ENCODE peak calls at places on chromosomes 13 and 19, in seven cellular contexts. One of them, this sample, is unnamed.

GRCh38 chr13:109769275-109769674 is 17.1 kb downstream of the IRS2 start:
- DNase-seq in colonic mucosa: no peak
- DNase-seq in tibial artery: no peak
- DNase-seq in K562: no peak
- DNase-seq in fibroblast of lung: no peak
- DNase-seq in endodermal cell: no peak
- DNase-seq in uterus: no peak
- DNase-seq in this sample: no peak

GRCh38 chr13:42039457-42039945 is 8.9 kb upstream of the DGKH start:
- DNase-seq in endodermal cell: peak; percentile 49
- DNase-seq in tibial artery: no peak
- DNase-seq in fibroblast of lung: no peak
- DNase-seq in uterus: no peak
- DNase-seq in K562: peak; percentile 30
- DNase-seq in colonic mucosa: peak; percentile 40
- DNase-seq in this sample: no peak

GRCh38 chr13:40252241-40252640 is 414.2 kb downstream of the FOXO1 start:
- DNase-seq in colonic mucosa: no peak
- DNase-seq in endodermal cell: no peak
- DNase-seq in K562: no peak
- DNase-seq in fibroblast of lung: no peak
- DNase-seq in tibial artery: no peak
- DNase-seq in uterus: no peak
- DNase-seq in this sample: no peak

GRCh38 chr19:13978306-13978705 is 26.0 kb downstream of the DCAF15 start:
- DNase-seq in K562: peak; percentile 39
- DNase-seq in colonic mucosa: peak; percentile 77
- DNase-seq in fibroblast of lung: no peak
- DNase-seq in endodermal cell: peak; percentile 100
- DNase-seq in tibial artery: peak; percentile 93
- DNase-seq in uterus: peak; percentile 91
- DNase-seq in this sample: peak; percentile 88

GRCh38 chr13:42996584-42996983 is 4.5 kb upstream of the EPSTI1 start:
- DNase-seq in fibroblast of lung: peak; percentile 82
- DNase-seq in uterus: no peak
- DNase-seq in endodermal cell: no peak
- DNase-seq in tibial artery: no peak
- DNase-seq in colonic mucosa: no peak
- DNase-seq in K562: no peak
- DNase-seq in this sample: no peak

GRCh38 chr19:47095707-47096704 is 17.6 kb downstream of the ZC3H4 start:
- DNase-seq in endodermal cell: peak; percentile 42
- DNase-seq in K562: no peak
- DNase-seq in tibial artery: peak; percentile 88
- DNase-seq in uterus: no peak
- DNase-seq in fibroblast of lung: peak; percentile 85
- DNase-seq in colonic mucosa: peak; percentile 99
- DNase-seq in this sample: peak; percentile 90

GRCh38 chr13:50593228-50593627 is 250.3 kb downstream of the DLEU7 start:
- DNase-seq in colonic mucosa: no peak
- DNase-seq in K562: no peak
- DNase-seq in tibial artery: no peak
- DNase-seq in uterus: no peak
- DNase-seq in fibroblast of lung: peak; percentile 43
- DNase-seq in endodermal cell: no peak
- DNase-seq in this sample: no peak

GRCh38 chr13:40064723-40065122 is 409.3 kb downstream of the COG6 start:
- DNase-seq in colonic mucosa: no peak
- DNase-seq in tibial artery: no peak
- DNase-seq in fibroblast of lung: peak; percentile 83
- DNase-seq in endodermal cell: no peak
- DNase-seq in K562: no peak
- DNase-seq in uterus: peak; percentile 54
- DNase-seq in this sample: no peak

GRCh38 chr19:8506402-8506957 is 4.0 kb upstream of the PRAM1 start:
- DNase-seq in uterus: no peak
- DNase-seq in K562: peak; percentile 51
- DNase-seq in endodermal cell: peak; percentile 73
- DNase-seq in colonic mucosa: no peak
- DNase-seq in tibial artery: no peak
- DNase-seq in fibroblast of lung: no peak
- DNase-seq in this sample: no peak

GRCh38 chr13:114023716-114024602 is 50.1 kb upstream of the C13orf46 start:
- DNase-seq in tibial artery: no peak
- DNase-seq in K562: no peak
- DNase-seq in fibroblast of lung: no peak
- DNase-seq in endodermal cell: no peak
- DNase-seq in colonic mucosa: no peak
- DNase-seq in uterus: no peak
- DNase-seq in this sample: no peak

GRCh38 chr13:99590519-99591011 is 89.3 kb downstream of the TM9SF2 start:
- DNase-seq in fibroblast of lung: peak; percentile 63
- DNase-seq in K562: no peak
- DNase-seq in uterus: no peak
- DNase-seq in tibial artery: no peak
- DNase-seq in endodermal cell: no peak
- DNase-seq in colonic mucosa: no peak
- DNase-seq in this sample: no peak

GRCh38 chr19:14772467-14772866 is 5.9 kb downstream of the ADGRE2 start:
- DNase-seq in fibroblast of lung: no peak
- DNase-seq in colonic mucosa: no peak
- DNase-seq in K562: no peak
- DNase-seq in endodermal cell: no peak
- DNase-seq in uterus: no peak
- DNase-seq in tibial artery: no peak
- DNase-seq in this sample: no peak

GRCh38 chr19:29539668-29540067 is 13.9 kb downstream of the VSTM2B start:
- DNase-seq in endodermal cell: peak; percentile 60
- DNase-seq in colonic mucosa: no peak
- DNase-seq in tibial artery: peak; percentile 38
- DNase-seq in K562: no peak
- DNase-seq in uterus: no peak
- DNase-seq in fibroblast of lung: no peak
- DNase-seq in this sample: no peak

GRCh38 chr19:29541473-29542253 is 15.9 kb downstream of the VSTM2B start:
- DNase-seq in tibial artery: no peak
- DNase-seq in K562: no peak
- DNase-seq in endodermal cell: no peak
- DNase-seq in colonic mucosa: no peak
- DNase-seq in uterus: no peak
- DNase-seq in fibroblast of lung: no peak
- DNase-seq in this sample: no peak

GRCh38 chr19:29538651-29539050 is 12.9 kb downstream of the VSTM2B start:
- DNase-seq in K562: no peak
- DNase-seq in endodermal cell: no peak
- DNase-seq in colonic mucosa: no peak
- DNase-seq in uterus: peak; percentile 1
- DNase-seq in tibial artery: no peak
- DNase-seq in fibroblast of lung: no peak
- DNase-seq in this sample: no peak

GRCh38 chr19:29539131-29539530 is 13.3 kb downstream of the VSTM2B start:
- DNase-seq in tibial artery: peak; percentile 34
- DNase-seq in colonic mucosa: no peak
- DNase-seq in uterus: peak; percentile 2
- DNase-seq in endodermal cell: peak; percentile 28
- DNase-seq in K562: no peak
- DNase-seq in fibroblast of lung: no peak
- DNase-seq in this sample: no peak

DNA sequence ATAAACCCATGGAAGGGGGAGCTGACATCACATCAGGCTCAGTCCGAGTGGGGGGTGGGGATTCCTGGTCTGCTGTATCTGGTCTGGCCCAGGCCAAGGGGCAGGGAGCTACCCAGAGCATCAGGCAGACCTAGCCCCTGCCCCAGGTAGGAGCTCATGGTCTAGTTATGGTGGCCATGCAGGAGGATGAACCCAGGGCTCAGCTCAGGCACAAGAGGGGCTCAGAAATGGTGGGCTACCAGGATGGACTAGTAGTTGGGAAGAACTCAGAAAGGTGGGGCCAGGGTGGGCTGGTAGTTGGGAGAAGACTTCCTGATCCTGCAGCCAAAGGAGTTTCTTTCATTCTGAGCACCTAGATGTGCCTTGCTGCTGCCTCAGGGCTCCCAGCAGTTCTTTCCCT is 14.3 kb downstream of the VSTM2B start:
- DNase-seq in colonic mucosa: no peak
- DNase-seq in K562: no peak
- DNase-seq in fibroblast of lung: no peak
- DNase-seq in endodermal cell: no peak
- DNase-seq in tibial artery: peak; percentile 17
- DNase-seq in uterus: peak; percentile 1
- DNase-seq in this sample: no peak
- H3K36me3 ChIP-seq in colonic mucosa: no peaks in the 10 kb centered on the region
- H3K36me3 ChIP-seq in K562: no peaks in the 10 kb centered on the region
- H3K36me3 ChIP-seq in fibroblast of lung: no peaks in the 10 kb centered on the region
- H3K36me3 ChIP-seq in endodermal cell: no peaks in the 10 kb centered on the region
- H3K36me3 ChIP-seq in tibial artery: no peaks in the 10 kb centered on the region
- H3K36me3 ChIP-seq in uterus: no peaks in the 10 kb centered on the region
- H3K36me3 ChIP-seq in this sample: no peaks in the 10 kb centered on the region

GRCh38 chr19:50795665-50796073 is 5.5 kb downstream of the ACP4 start:
- DNase-seq in endodermal cell: no peak
- DNase-seq in K562: peak; percentile 51
- DNase-seq in tibial artery: no peak
- DNase-seq in fibroblast of lung: no peak
- DNase-seq in colonic mucosa: no peak
- DNase-seq in uterus: no peak
- DNase-seq in this sample: no peak

GRCh38 chr19:50794074-50794777 is 4.0 kb downstream of the ACP4 start:
- DNase-seq in colonic mucosa: peak; percentile 47
- DNase-seq in uterus: no peak
- DNase-seq in endodermal cell: no peak
- DNase-seq in fibroblast of lung: no peak
- DNase-seq in tibial artery: no peak
- DNase-seq in K562: peak; percentile 80
- DNase-seq in this sample: no peak

GRCh38 chr19:50796128-50796633 is 6.0 kb downstream of the ACP4 start:
- DNase-seq in K562: peak; percentile 61
- DNase-seq in tibial artery: no peak
- DNase-seq in endodermal cell: peak; percentile 70
- DNase-seq in uterus: no peak
- DNase-seq in fibroblast of lung: no peak
- DNase-seq in colonic mucosa: no peak
- DNase-seq in this sample: no peak

GRCh38 chr19:50793558-50794065 is 3.4 kb downstream of the ACP4 start:
- DNase-seq in uterus: no peak
- DNase-seq in K562: no peak
- DNase-seq in fibroblast of lung: no peak
- DNase-seq in colonic mucosa: no peak
- DNase-seq in tibial artery: no peak
- DNase-seq in endodermal cell: no peak
- DNase-seq in this sample: no peak

GRCh38 chr19:50794778-50795664 is 4.8 kb downstream of the ACP4 start:
- DNase-seq in fibroblast of lung: no peak
- DNase-seq in K562: peak; percentile 56
- DNase-seq in uterus: no peak
- DNase-seq in colonic mucosa: no peak
- DNase-seq in endodermal cell: peak; percentile 84
- DNase-seq in tibial artery: no peak
- DNase-seq in this sample: no peak
- TF ChIP-seq CTCF in fibroblast of lung: no peak
- TF ChIP-seq CTCF in K562: peak; percentile 8
- TF ChIP-seq CTCF in uterus: no peak
- TF ChIP-seq CTCF in colonic mucosa: no peak
- TF ChIP-seq CTCF in endodermal cell: peak; percentile 64
- TF ChIP-seq CTCF in tibial artery: no peak
- TF ChIP-seq CTCF in this sample: no peak

GRCh38 chr19:49570997-49571676 is 9.2 kb downstream of the NOSIP start:
- DNase-seq in endodermal cell: peak; percentile 76
- DNase-seq in K562: peak; percentile 64
- DNase-seq in tibial artery: no peak
- DNase-seq in uterus: no peak
- DNase-seq in fibroblast of lung: no peak
- DNase-seq in colonic mucosa: peak; percentile 73
- DNase-seq in this sample: no peak

GRCh38 chr19:49573009-49573408 is 7.3 kb downstream of the NOSIP start:
- DNase-seq in tibial artery: no peak
- DNase-seq in colonic mucosa: no peak
- DNase-seq in fibroblast of lung: no peak
- DNase-seq in K562: no peak
- DNase-seq in endodermal cell: no peak
- DNase-seq in uterus: no peak
- DNase-seq in this sample: no peak

GRCh38 chr19:49567722-49568454 is 12.5 kb downstream of the NOSIP start:
- DNase-seq in tibial artery: no peak
- DNase-seq in K562: peak; percentile 28
- DNase-seq in fibroblast of lung: no peak
- DNase-seq in endodermal cell: no peak
- DNase-seq in uterus: no peak
- DNase-seq in colonic mucosa: peak; percentile 80
- DNase-seq in this sample: no peak

GRCh38 chr19:49573451-49573850 is 6.9 kb downstream of the NOSIP start:
- DNase-seq in fibroblast of lung: no peak
- DNase-seq in endodermal cell: no peak
- DNase-seq in tibial artery: no peak
- DNase-seq in K562: no peak
- DNase-seq in uterus: no peak
- DNase-seq in colonic mucosa: no peak
- DNase-seq in this sample: no peak

GRCh38 chr19:49570138-49570856 is 10.1 kb downstream of the NOSIP start:
- DNase-seq in uterus: peak; percentile 43
- DNase-seq in tibial artery: no peak
- DNase-seq in colonic mucosa: peak; percentile 85
- DNase-seq in fibroblast of lung: peak; percentile 71
- DNase-seq in endodermal cell: peak; percentile 86
- DNase-seq in K562: peak; percentile 93
- DNase-seq in this sample: no peak
- H3K4me1 ChIP-seq in uterus: peaks cover 12% of the 10 kb centered on the region
- H3K4me1 ChIP-seq in tibial artery: peaks cover 9% of the 10 kb centered on the region
- H3K4me1 ChIP-seq in colonic mucosa: peaks cover 22% of the 10 kb centered on the region
- H3K4me1 ChIP-seq in fibroblast of lung: no peaks in the 10 kb centered on the region
- H3K4me1 ChIP-seq in endodermal cell: no peaks in the 10 kb centered on the region
- H3K4me1 ChIP-seq in K562: peaks cover 17% of the 10 kb centered on the region
- H3K4me1 ChIP-seq in this sample: peaks cover 33% of the 10 kb centered on the region

GRCh38 chr19:23116802-23117571 is at the start of gene ZNF730:
- DNase-seq in colonic mucosa: peak; percentile 53
- DNase-seq in uterus: peak; percentile 18
- DNase-seq in tibial artery: peak; percentile 66
- DNase-seq in K562: peak; percentile 69
- DNase-seq in endodermal cell: peak; percentile 99
- DNase-seq in fibroblast of lung: peak; percentile 83
- DNase-seq in this sample: peak; percentile 81
- H3K36me3 ChIP-seq in colonic mucosa: no peaks in the 10 kb centered on the region
- H3K36me3 ChIP-seq in uterus: no peaks in the 10 kb centered on the region
- H3K36me3 ChIP-seq in tibial artery: no peaks in the 10 kb centered on the region
- H3K36me3 ChIP-seq in K562: no peaks in the 10 kb centered on the region
- H3K36me3 ChIP-seq in endodermal cell: peaks cover 55% of the 10 kb centered on the region
- H3K36me3 ChIP-seq in fibroblast of lung: no peaks in the 10 kb centered on the region
- H3K36me3 ChIP-seq in this sample: no peaks in the 10 kb centered on the region

DNA sequence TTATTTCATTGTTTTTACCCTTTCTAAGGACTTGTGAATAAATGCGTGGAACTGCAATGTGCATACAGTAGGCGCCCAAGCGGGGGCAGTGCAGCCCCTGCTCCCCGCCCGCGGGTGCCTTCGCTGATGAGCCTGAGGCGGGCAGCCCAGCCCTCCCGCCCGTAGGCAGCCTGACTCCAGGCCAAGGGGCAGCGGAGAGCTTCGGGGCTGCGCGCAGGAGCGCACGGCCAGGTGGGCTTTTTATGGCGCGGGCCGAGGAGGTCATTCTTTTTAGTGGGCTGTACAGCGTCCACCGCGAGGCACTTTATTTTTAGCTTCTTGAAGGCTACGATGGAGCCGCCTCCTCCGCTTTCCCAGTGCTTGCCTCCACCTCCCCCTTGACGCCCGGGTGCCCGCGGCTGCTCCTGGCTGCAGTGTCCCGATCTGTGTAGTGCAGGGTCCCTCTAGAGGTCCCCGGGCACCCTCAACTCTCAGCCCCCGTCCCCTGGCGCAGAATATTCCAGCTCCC is 60.5 kb downstream of the CCNE1 start:
- DNase-seq in endodermal cell: peak; percentile 83
- DNase-seq in K562: peak; percentile 60
- DNase-seq in uterus: no peak
- DNase-seq in tibial artery: no peak
- DNase-seq in colonic mucosa: no peak
- DNase-seq in fibroblast of lung: peak; percentile 31
- DNase-seq in this sample: no peak
- TF ChIP-seq CTCF in endodermal cell: peak; percentile 59
- TF ChIP-seq CTCF in K562: peak; percentile 37
- TF ChIP-seq CTCF in uterus: no peak
- TF ChIP-seq CTCF in tibial artery: no peak
- TF ChIP-seq CTCF in colonic mucosa: no peak
- TF ChIP-seq CTCF in fibroblast of lung: no peak
- TF ChIP-seq CTCF in this sample: no peak